ENCODE peak calls at places on chromosomes 4 and X, in four cellular contexts. L is heart right ventricle, Z is OCI-M1, X is NCI-H2029 treated with DMSO at 0.1 percent for 48 hours. Y is an unnamed sample.

GRCh38 chrX:72117636-72118215 is 14.0 kb downstream of the RTL5 start:
- DNase-seq in Z (no peak), X (no peak), L (no peak), Y (no peak)

GRCh38 chrX:19535481-19535880 is 20.2 kb upstream of the MAP3K15 start:
- DNase-seq in X (no peak), Z (peak), L (no peak), Y (no peak)

GRCh38 chr4:76485450-76485849 is 50.4 kb downstream of the SHROOM3 start:
- DNase-seq in X (no peak), Z (peak), L (no peak), Y (no peak)

GRCh38 chr4:84796388-84796787 is 170.1 kb downstream of the WDFY3 start:
- DNase-seq in X (no peak), Z (no peak), L (no peak), Y (no peak)

GRCh38 chr4:53914313-53915016 is 149.9 kb downstream of the CHIC2 start:
- DNase-seq in Z (peak), L (no peak), X (no peak), Y (no peak)

GRCh38 chr4:76365636-76366035 is 55.3 kb downstream of the CCDC158 start:
- DNase-seq in L (no peak), Z (no peak), X (no peak), Y (no peak)

GRCh38 chrX:46251755-46252154 is 293.5 kb downstream of the ZNF674 start:
- DNase-seq in L (no peak), Z (no peak), X (no peak), Y (no peak)

GRCh38 chr4:75673959-75674328 is 733 bp upstream of the G3BP2 start:
- DNase-seq in Z (no peak), X (no peak), L (no peak), Y (no peak)

GRCh38 chr4:39522068-39522467 is 5.2 kb downstream of the UGDH start:
- DNase-seq in X (no peak), Z (no peak), L (no peak), Y (no peak)

GRCh38 chrX:2374086-2374485 is 126.7 kb downstream of the DHRSX start:
- DNase-seq in X (no peak), L (no peak), Z (no peak), Y (no peak)

GRCh38 chr4:6855692-6856297 is 53.8 kb upstream of the TBC1D14 start:
- DNase-seq in X (peak), Z (peak), L (no peak), Y (peak)

GRCh38 chrX:131703646-131704045 is 159.8 kb downstream of the OR13H1 start:
- DNase-seq in L (no peak), Z (no peak), X (no peak), Y (no peak)

GRCh38 chr4:168475745-168476144 is 4.5 kb downstream of the DDX60L start:
- DNase-seq in Z (peak), X (no peak), L (no peak), Y (no peak)

GRCh38 chrX:137313627-137314026 is 252.3 kb upstream of the ZIC3 start:
- DNase-seq in Z (no peak), X (no peak), L (no peak), Y (no peak)

GRCh38 chrX:16445166-16445752 is 204.7 kb upstream of the S100G start:
- DNase-seq in L (no peak), Z (peak), X (no peak), Y (no peak)

GRCh38 chrX:136166221-136166855 is 19.0 kb downstream of the FHL1 start:
- DNase-seq in X (no peak), Z (peak), L (no peak), Y (no peak)

GRCh38 chrX:25998687-25999086 is 139.5 kb upstream of the MAGEB18 start:
- DNase-seq in L (no peak), X (no peak), Z (no peak), Y (no peak)

Y was measured in SHP77 treated with DMSO at 0.1 percent for 48 hours.